ENCODE peak calls at places on chromosomes 6 and 20, in five cellular contexts. W is omental fat pad, R is RWPE1, J is AG04450, V is IMR-90. X is an unnamed sample.

GRCh38 chr20:8874437-8874836 is 194.4 kb upstream of the PLCB4 start:
- DNase-seq in W (no peak), R (no peak), J (no peak), V (no peak), X (no peak)

GRCh38 chr6:169723991-169724553 is at the start of gene PHF10:
- DNase-seq in W (no peak), R (peak), J (no peak), V (no peak), X (peak)

GRCh38 chr6:4319992-4320683 is 184.8 kb upstream of the ECI2 start:
- DNase-seq in W (no peak), R (peak), J (no peak), V (peak), X (no peak)

GRCh38 chr6:3902786-3903648 is 53.8 kb downstream of the FAM50B start:
- DNase-seq in W (no peak), R (no peak), J (no peak), V (no peak), X (no peak)

GRCh38 chr6:135722679-135723078 is 128.8 kb upstream of the PDE7B start:
- DNase-seq in W (no peak), R (peak), J (peak), V (peak), X (no peak)

GRCh38 chr6:106254636-106255035 is 70.9 kb downstream of the ATG5 start:
- DNase-seq in W (no peak), R (peak), J (no peak), V (peak), X (no peak)

GRCh38 chr6:154218336-154218735 is 138.3 kb downstream of the IPCEF1 start:
- DNase-seq in W (no peak), R (no peak), J (no peak), V (no peak), X (no peak)

GRCh38 chr20:2817341-2817726 is 1.2 kb downstream of the TMEM239 start:
- DNase-seq in W (no peak), R (no peak), J (no peak), V (no peak), X (no peak)

GRCh38 chr6:130778946-130779657 is 48.1 kb upstream of the SMLR1 start:
- DNase-seq in W (no peak), R (no peak), J (peak), V (peak), X (no peak)

GRCh38 chr20:58558483-58559367 is 43.5 kb upstream of the APCDD1L start:
- DNase-seq in W (no peak), R (no peak), J (no peak), V (no peak), X (no peak)

GRCh38 chr20:5920581-5920980 is 29.8 kb downstream of the TRMT6 start:
- DNase-seq in W (no peak), R (no peak), J (no peak), V (no peak), X (no peak)

GRCh38 chr6:42249279-42249678 is 31.6 kb upstream of the MRPS10 start:
- DNase-seq in W (no peak), R (peak), J (no peak), V (peak), X (no peak)

GRCh38 chr20:31740656-31741323 is 1.7 kb downstream of the TPX2 start:
- DNase-seq in W (no peak), R (no peak), J (no peak), V (no peak), X (no peak)

GRCh38 chr20:31739550-31739863 is 417 bp downstream of the TPX2 start:
- DNase-seq in W (no peak), R (no peak), J (no peak), V (no peak), X (no peak)

GRCh38 chr20:31740208-31740607 is 1.1 kb downstream of the TPX2 start:
- DNase-seq in W (no peak), R (peak), J (no peak), V (peak), X (no peak)

DNA sequence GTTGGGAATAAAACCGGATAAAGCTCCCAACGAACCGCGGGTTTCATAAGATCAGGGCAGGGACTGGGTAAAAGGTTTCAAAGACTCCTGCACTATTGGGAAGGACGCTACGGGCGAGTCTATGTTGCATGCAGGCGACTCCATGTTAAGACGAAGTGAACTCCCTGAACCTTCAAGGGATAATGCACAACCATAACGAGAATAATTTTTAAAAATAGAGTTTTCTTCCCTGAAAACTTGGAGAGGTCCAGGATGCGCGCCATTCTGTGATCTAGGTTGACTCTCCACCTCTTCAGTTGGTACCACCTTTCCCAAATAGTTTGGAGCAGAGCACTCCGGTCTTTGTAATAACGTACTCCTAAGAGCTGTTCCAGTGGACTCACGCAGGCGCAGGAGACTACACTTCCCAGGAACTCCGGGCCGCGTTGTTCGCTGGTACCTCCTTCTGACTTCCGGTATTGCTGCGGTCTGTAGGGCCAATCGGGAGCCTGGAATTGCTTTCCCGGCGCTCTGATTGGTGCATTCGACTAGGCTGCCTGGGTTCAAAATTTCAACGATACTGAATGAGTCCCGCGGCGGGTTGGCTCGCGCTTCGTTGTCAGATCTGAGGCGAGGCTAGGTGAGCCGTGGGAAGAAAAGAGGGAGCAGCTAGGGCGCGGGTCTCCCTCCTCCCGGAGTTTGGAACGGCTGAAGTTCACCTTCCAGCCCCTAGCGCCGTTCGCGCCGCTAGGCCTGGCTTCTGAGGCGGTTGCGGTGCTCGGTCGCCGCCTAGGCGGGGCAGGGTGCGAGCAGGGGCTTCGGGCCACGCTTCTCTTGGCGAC is at the start of gene TPX2:
- DNase-seq in W (peak), R (peak), J (peak), V (peak), X (peak)
- TF ChIP-seq CTCF in W (no peak), R (no peak), J (no peak), V (peak), X (no peak)

GRCh38 chr20:55417797-55418196 is 587.5 kb downstream of the CBLN4 start:
- DNase-seq in W (no peak), R (no peak), J (no peak), V (no peak), X (no peak)

GRCh38 chr20:55415567-55416142 is 589.7 kb downstream of the CBLN4 start:
- DNase-seq in W (no peak), R (peak), J (no peak), V (no peak), X (no peak)
- TF ChIP-seq CTCF in W (no peak), R (peak), J (no peak), V (no peak), X (peak)

GRCh38 chr6:109595998-109596397 is 95.0 kb downstream of the AK9 start:
- DNase-seq in W (no peak), R (peak), J (no peak), V (peak), X (no peak)
- TF ChIP-seq CTCF in W (no peak), R (no peak), J (peak), V (peak), X (peak)

DNA sequence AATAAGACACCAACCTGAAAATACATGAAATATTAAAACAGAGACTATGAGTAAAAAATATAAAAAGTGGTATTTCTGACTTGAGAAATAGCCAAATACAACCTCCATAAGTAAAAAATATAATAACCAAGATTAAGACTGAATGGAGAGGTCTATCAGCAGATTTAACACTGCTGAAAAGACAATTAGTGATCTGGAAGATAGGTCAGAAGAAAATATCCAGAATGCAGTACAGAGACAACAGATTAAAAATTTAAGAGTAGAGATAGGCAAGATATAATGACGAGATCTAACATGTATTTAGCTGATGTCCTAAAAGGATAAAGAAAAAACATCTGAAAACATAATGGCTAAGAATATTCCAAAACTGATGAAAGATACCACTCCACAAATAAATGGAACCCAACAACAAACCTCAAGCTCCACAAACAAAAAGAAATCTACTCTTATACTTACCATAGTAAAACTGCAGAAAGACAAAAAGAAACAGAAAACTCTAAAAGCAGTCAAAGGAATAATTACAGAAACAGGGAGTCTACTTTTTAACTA is 18.8 kb downstream of the ESF1 start:
- DNase-seq in W (no peak), R (no peak), J (no peak), V (no peak), X (no peak)
- TF ChIP-seq CTCF in W (no peak), R (no peak), J (no peak), V (no peak), X (no peak)

GRCh38 chr20:432208-432607 is 24.1 kb downstream of the RBCK1 start:
- DNase-seq in W (no peak), R (no peak), J (no peak), V (no peak), X (no peak)

GRCh38 chr20:432677-433299 is 24.7 kb downstream of the RBCK1 start:
- DNase-seq in W (no peak), R (no peak), J (no peak), V (no peak), X (no peak)

GRCh38 chr20:433300-433975 is 25.3 kb downstream of the RBCK1 start:
- DNase-seq in W (no peak), R (no peak), J (no peak), V (no peak), X (no peak)

GRCh38 chr20:430091-430999 is 22.2 kb downstream of the RBCK1 start:
- DNase-seq in W (no peak), R (no peak), J (no peak), V (no peak), X (no peak)

DNA sequence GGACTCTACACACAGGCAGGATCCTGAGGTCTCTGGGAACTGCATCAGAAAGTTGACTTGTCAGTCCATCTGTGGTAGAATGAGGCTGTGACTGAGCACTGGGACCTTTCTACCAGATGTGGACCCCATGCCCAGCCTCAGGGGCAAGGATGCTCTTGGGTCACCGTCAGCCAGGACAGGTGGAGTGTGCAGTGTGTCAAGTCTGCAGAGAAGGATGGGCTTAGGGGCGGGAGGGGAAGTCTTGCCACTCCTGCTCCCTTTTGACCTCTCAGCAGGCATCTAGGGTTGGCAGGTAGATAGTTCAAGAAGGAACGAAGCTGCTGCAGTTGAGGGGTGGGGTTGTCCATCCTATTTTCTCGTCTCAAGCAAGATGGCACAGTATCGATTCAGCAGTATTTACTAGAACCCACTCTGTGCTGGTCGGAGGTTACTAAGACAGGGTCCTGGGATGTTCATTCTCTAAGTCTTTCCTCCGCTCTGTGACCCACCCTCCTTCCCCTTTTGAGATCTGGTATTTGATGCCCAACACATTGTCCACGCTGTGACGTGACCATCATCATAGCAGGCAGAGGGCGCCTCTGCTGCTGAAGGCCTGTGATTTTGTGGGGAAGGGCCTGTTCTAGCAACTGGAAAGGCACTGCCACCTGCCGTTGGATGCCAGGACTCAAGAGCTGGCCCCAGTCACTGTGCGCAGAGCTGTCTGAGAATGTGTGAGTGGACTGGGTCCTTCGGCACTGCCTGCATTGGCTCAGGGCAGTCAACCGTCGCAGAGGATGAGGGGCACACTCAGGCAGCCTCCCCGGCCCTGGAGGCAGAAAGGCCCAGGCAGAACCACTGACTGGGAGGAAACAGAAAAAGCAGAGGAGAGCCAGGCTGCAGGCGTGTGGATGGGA is 23.2 kb downstream of the RBCK1 start:
- DNase-seq in W (no peak), R (peak), J (peak), V (peak), X (no peak)
- TF ChIP-seq CTCF in W (no peak), R (peak), J (peak), V (peak), X (peak)

DNA sequence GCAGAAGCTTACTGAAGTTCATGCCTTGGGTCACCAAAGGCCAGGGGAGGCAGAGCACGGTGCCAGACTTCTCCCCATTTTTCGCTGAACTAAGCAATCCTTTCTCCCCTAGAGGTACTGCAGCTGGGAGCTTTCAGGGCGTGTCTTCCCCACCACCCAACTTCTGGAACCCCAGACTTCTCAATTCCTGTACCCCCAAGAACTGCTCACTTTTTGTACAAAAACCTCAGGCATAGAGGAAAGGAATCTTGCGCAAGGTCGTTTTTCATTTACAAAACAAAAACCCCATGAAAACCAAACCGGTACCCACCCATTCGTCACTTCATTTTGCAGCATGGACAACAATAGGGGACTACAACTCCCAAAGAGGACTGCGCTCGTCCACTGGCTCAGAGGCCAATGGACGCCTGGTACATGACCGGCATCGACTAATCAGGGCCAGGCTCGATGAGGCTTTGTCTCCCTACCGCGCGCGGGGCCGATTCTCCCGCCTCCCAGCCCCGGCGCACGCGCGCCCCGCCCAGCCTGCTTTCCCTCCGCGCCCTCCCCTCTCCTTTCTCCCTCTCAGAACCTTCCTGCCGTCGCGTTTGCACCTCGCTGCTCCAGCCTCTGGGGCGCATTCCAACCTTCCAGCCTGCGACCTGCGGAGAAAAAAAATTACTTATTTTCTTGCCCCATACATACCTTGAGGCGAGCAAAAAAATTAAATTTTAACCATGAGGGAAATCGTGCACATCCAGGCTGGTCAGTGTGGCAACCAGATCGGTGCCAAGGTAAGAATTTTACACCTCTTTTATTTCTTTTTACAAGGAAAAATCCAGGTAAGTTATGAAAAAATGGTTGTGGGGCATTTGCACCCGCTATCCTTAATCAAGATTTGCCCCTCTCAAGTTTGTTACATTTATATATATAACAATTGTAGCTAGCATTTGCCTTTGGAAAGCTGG is at the start of gene TUBB:
- DNase-seq in W (peak), R (peak), J (peak), V (peak), X (peak)
- TF ChIP-seq CTCF in W (no peak), R (no peak), J (no peak), V (no peak), X (no peak)

DNA sequence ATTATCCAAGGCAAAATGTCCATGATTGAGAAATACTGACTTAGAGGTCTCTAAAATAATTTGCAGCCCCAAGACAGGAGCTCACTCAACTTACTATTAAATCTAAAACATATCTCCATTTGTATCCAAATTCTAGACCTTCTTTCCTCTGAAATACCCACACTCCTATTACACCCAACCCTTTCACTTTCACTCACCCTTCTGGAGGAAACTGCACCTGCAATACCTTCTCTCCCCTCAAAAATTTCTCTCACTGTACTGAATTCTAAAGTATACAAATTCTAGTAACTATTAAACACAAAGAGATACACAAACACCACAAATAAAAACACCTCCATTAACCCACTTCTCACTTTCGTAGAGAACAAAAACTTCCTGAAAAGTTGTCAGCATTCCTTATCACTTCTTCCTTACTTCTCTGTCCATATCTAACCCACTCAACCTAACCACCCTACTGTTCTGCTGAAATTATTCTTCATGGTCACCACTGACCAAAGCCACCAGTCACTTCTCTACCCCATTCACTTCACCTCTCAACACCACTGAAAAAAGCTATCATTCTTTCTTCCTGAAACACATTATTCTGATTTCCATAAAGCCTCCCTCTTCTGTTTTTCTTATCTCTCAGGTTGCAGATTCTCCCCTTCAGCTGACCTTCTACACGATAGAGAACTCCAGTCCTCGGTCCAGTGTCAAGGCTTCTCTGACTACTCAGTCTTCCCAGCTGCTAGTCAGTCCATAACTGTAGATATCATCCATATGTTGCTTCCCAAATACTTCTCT is 12.0 kb downstream of the LMBRD1 start:
- DNase-seq in W (no peak), R (no peak), J (no peak), V (no peak), X (no peak)
- TF ChIP-seq CTCF in W (no peak), R (no peak), J (no peak), V (no peak), X (no peak)

DNA sequence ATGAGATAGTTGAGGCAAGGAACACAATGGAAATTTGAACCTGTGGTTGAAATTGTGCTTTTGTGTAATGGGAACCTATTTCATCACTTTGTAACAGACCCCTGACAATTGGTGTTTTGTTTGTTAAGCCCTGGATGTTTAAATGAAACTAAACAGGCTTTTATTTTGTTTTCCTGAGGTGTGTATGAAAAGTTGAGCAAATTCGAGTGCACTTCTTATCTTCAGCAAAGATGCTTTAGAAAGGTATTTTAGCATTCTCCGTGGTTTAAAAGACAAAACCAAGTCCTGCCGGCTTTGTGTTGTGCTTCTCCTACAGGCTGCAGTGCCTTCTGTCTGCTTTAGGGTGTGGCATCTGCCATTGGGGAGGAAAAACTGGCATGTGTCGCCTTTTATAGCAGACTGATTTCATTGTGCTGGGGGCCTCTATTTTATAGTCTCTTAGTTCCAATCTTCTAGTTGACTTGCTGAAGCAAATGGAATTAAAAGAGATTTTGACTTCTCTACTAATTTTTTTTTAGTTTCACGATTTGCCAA is 2.2 kb upstream of the ARID1B start:
- DNase-seq in W (no peak), R (no peak), J (no peak), V (no peak), X (no peak)
- TF ChIP-seq CTCF in W (no peak), R (no peak), J (no peak), V (no peak), X (no peak)